ENCODE peak calls at places on chromosomes 1 and 21, in seven cellular contexts. I, Q, O, P, J, K and Z are unnamed samples.

GRCh38 chr1:30034627-30035521 is 688.5 kb downstream of the MATN1 start:
- DNase-seq in I (no peak), Q (no peak), O (no peak), P (peak; percentile 5), J (peak; percentile 24), K (no peak), Z (peak; percentile 35)

GRCh38 chr1:29900727-29901126 is 664.4 kb downstream of the PTPRU start:
- DNase-seq in I (no peak), Q (no peak), O (no peak), P (no peak), J (no peak), K (no peak), Z (no peak)

GRCh38 chr1:32361674-32362473 is 411 bp downstream of the FAM229A start:
- DNase-seq in I (peak; percentile 37), Q (peak; percentile 13), O (no peak), P (peak; percentile 20), J (peak; percentile 72), K (no peak), Z (no peak)

GRCh38 chr1:212938846-212939245 is 11.5 kb upstream of the VASH2 start:
- DNase-seq in I (no peak), Q (no peak), O (no peak), P (no peak), J (no peak), K (no peak), Z (no peak)

GRCh38 chr1:8351693-8352470 is 34.0 kb downstream of the SLC45A1 start:
- DNase-seq in I (no peak), Q (no peak), O (no peak), P (no peak), J (peak; percentile 56), K (no peak), Z (no peak)

GRCh38 chr21:40143822-40144525 is 276.7 kb downstream of the PCP4 start:
- DNase-seq in I (no peak), Q (no peak), O (no peak), P (peak; percentile 9), J (peak; percentile 73), K (no peak), Z (peak; percentile 16)

GRCh38 chr1:206772228-206773002 is at the start of gene IL10:
- DNase-seq in I (no peak), Q (no peak), O (no peak), P (no peak), J (no peak), K (no peak), Z (no peak)

GRCh38 chr21:42279888-42280287 is 35.3 kb downstream of the TFF3 start:
- DNase-seq in I (no peak), Q (no peak), O (no peak), P (no peak), J (no peak), K (no peak), Z (no peak)

GRCh38 chr1:184947497-184948256 is 26.6 kb downstream of the NIBAN1 start:
- DNase-seq in I (no peak), Q (no peak), O (no peak), P (no peak), J (no peak), K (no peak), Z (no peak)

GRCh38 chr1:197781998-197782718 is 6.9 kb upstream of the DENND1B start:
- DNase-seq in I (no peak), Q (no peak), O (no peak), P (no peak), J (no peak), K (no peak), Z (no peak)

GRCh38 chr1:231918239-231919015 is 291.8 kb downstream of the DISC1 start:
- DNase-seq in I (no peak), Q (no peak), O (no peak), P (peak; percentile 74), J (no peak), K (no peak), Z (no peak)

GRCh38 chr1:18146886-18147285 is 39.3 kb downstream of the IGSF21 start:
- DNase-seq in I (no peak), Q (no peak), O (no peak), P (no peak), J (no peak), K (no peak), Z (no peak)

GRCh38 chr1:15866696-15867687 is 19.5 kb downstream of the SPEN start:
- DNase-seq in I (no peak), Q (no peak), O (no peak), P (no peak), J (peak; percentile 24), K (no peak), Z (no peak)

GRCh38 chr21:25732091-25732760 is 2.5 kb downstream of the ATP5PF start:
- DNase-seq in I (no peak), Q (no peak), O (no peak), P (no peak), J (no peak), K (no peak), Z (no peak)

GRCh38 chr1:205554016-205554811 is 49.7 kb downstream of the CDK18 start:
- DNase-seq in I (no peak), Q (no peak), O (no peak), P (no peak), J (no peak), K (no peak), Z (no peak)

GRCh38 chr1:155688318-155689121 is at the start of the genes DAP3 and YY1AP1:
- DNase-seq in I (peak; percentile 82), Q (peak; percentile 71), O (peak; percentile 85), P (peak; percentile 72), J (peak; percentile 99), K (peak; percentile 7), Z (peak; percentile 70)

GRCh38 chr1:201299968-201300367 is 16.7 kb downstream of the PKP1 start:
- DNase-seq in I (no peak), Q (no peak), O (no peak), P (no peak), J (peak; percentile 78), K (no peak), Z (peak; percentile 33)

GRCh38 chr1:209692745-209693504 is 11.7 kb upstream of the HSD11B1 start:
- DNase-seq in I (no peak), Q (no peak), O (peak; percentile 55), P (peak; percentile 55), J (peak; percentile 79), K (no peak), Z (peak; percentile 69)

GRCh38 chr1:52423771-52424170 is 19.4 kb downstream of the PRPF38A start:
- DNase-seq in I (no peak), Q (no peak), O (peak; percentile 43), P (no peak), J (no peak), K (no peak), Z (no peak)

GRCh38 chr1:997728-998050 is 2.2 kb downstream of the HES4 start:
- DNase-seq in I (no peak), Q (no peak), O (no peak), P (no peak), J (no peak), K (no peak), Z (no peak)

GRCh38 chr1:59502009-59502691 is 205.3 kb downstream of the FGGY start:
- DNase-seq in I (no peak), Q (no peak), O (no peak), P (no peak), J (no peak), K (no peak), Z (peak; percentile 22)

GRCh38 chr1:93827633-93828436 is 51.2 kb downstream of the DNTTIP2 start:
- DNase-seq in I (no peak), Q (no peak), O (no peak), P (no peak), J (no peak), K (no peak), Z (no peak)

GRCh38 chr1:18632218-18632588 is 1.6 kb downstream of the PAX7 start:
- DNase-seq in I (no peak), Q (no peak), O (no peak), P (no peak), J (no peak), K (no peak), Z (no peak)

GRCh38 chr1:18234790-18235242 is 127.2 kb downstream of the IGSF21 start:
- DNase-seq in I (no peak), Q (no peak), O (no peak), P (peak; percentile 18), J (peak; percentile 55), K (peak; percentile 57), Z (peak; percentile 29)

GRCh38 chr1:76492752-76493420 is 374.4 kb upstream of the ST6GALNAC5 start:
- DNase-seq in I (no peak), Q (no peak), O (no peak), P (no peak), J (no peak), K (no peak), Z (no peak)

GRCh38 chr1:52633291-52633754 is 355 bp downstream of the SHISAL2A start:
- DNase-seq in I (no peak), Q (no peak), O (peak; percentile 16), P (no peak), J (no peak), K (no peak), Z (no peak)

GRCh38 chr1:236868625-236869467 is 73.8 kb downstream of the MTR start:
- DNase-seq in I (no peak), Q (no peak), O (peak; percentile 7), P (peak; percentile 52), J (peak; percentile 55), K (peak; percentile 27), Z (peak; percentile 54)

GRCh38 chr1:19452221-19452663 is 33.1 kb downstream of the CAPZB start:
- DNase-seq in I (no peak), Q (peak; percentile 87), O (no peak), P (no peak), J (peak; percentile 75), K (no peak), Z (peak; percentile 51)

GRCh38 chr21:14753466-14754258 is 207.5 kb upstream of the SAMSN1 start:
- DNase-seq in I (no peak), Q (no peak), O (no peak), P (no peak), J (no peak), K (no peak), Z (no peak)

GRCh38 chr1:36585760-36586072 is 103.0 kb upstream of the CSF3R start:
- DNase-seq in I (no peak), Q (no peak), O (no peak), P (no peak), J (no peak), K (no peak), Z (no peak)

GRCh38 chr1:163174524-163175437 is 27.9 kb downstream of the RGS5 start:
- DNase-seq in I (no peak), Q (peak; percentile 31), O (no peak), P (peak; percentile 71), J (peak; percentile 74), K (peak; percentile 19), Z (peak; percentile 49)

GRCh38 chr1:198763298-198763714 is 124.5 kb downstream of the PTPRC start:
- DNase-seq in I (no peak), Q (no peak), O (no peak), P (no peak), J (no peak), K (no peak), Z (no peak)

GRCh38 chr1:232667094-232667780 is 37.3 kb upstream of the SIPA1L2 start:
- DNase-seq in I (no peak), Q (no peak), O (no peak), P (no peak), J (no peak), K (no peak), Z (no peak)